ENCODE peak calls at places on chromosomes 3 and 15, in eight cellular contexts. One of them, this sample, is unnamed.

GRCh38 chr3:129316121-129317013 is 37.7 kb downstream of the HMCES start:
- DNase-seq in CD8-positive, alpha-beta memory T cell: peak
- DNase-seq in amniotic epithelial cell: peak
- DNase-seq in globus pallidus: peak
- DNase-seq in RCC 7860: peak
- DNase-seq in GM03348: peak
- DNase-seq in natural killer cell treated with Interleukin-12 subunit alpha and Interleukin-12 subunit beta and Interleukin-15 and Interleukin-18, amount 100 ng/mL, for 72 hours: peak
- DNase-seq in MV-4-11: peak
- DNase-seq in this sample: peak

GRCh38 chr3:65479967-65480366 is 558.8 kb downstream of the MAGI1 start:
- DNase-seq in CD8-positive, alpha-beta memory T cell: no peak
- DNase-seq in amniotic epithelial cell: peak
- DNase-seq in globus pallidus: no peak
- DNase-seq in RCC 7860: no peak
- DNase-seq in GM03348: no peak
- DNase-seq in natural killer cell treated with Interleukin-12 subunit alpha and Interleukin-12 subunit beta and Interleukin-15 and Interleukin-18, amount 100 ng/mL, for 72 hours: no peak
- DNase-seq in MV-4-11: no peak
- DNase-seq in this sample: peak

GRCh38 chr3:45080824-45081223 is 54.7 kb downstream of the CLEC3B start:
- DNase-seq in CD8-positive, alpha-beta memory T cell: no peak
- DNase-seq in amniotic epithelial cell: no peak
- DNase-seq in globus pallidus: no peak
- DNase-seq in RCC 7860: no peak
- DNase-seq in GM03348: no peak
- DNase-seq in natural killer cell treated with Interleukin-12 subunit alpha and Interleukin-12 subunit beta and Interleukin-15 and Interleukin-18, amount 100 ng/mL, for 72 hours: no peak
- DNase-seq in MV-4-11: no peak
- DNase-seq in this sample: no peak

GRCh38 chr3:45088543-45088942 is 57.6 kb downstream of the CDCP1 start:
- DNase-seq in CD8-positive, alpha-beta memory T cell: no peak
- DNase-seq in amniotic epithelial cell: no peak
- DNase-seq in globus pallidus: no peak
- DNase-seq in RCC 7860: no peak
- DNase-seq in GM03348: no peak
- DNase-seq in natural killer cell treated with Interleukin-12 subunit alpha and Interleukin-12 subunit beta and Interleukin-15 and Interleukin-18, amount 100 ng/mL, for 72 hours: no peak
- DNase-seq in MV-4-11: no peak
- DNase-seq in this sample: no peak

GRCh38 chr3:159855599-159856495 is 132.8 kb upstream of the IL12A start:
- DNase-seq in CD8-positive, alpha-beta memory T cell: no peak
- DNase-seq in amniotic epithelial cell: peak
- DNase-seq in globus pallidus: no peak
- DNase-seq in RCC 7860: no peak
- DNase-seq in GM03348: no peak
- DNase-seq in natural killer cell treated with Interleukin-12 subunit alpha and Interleukin-12 subunit beta and Interleukin-15 and Interleukin-18, amount 100 ng/mL, for 72 hours: no peak
- DNase-seq in MV-4-11: no peak
- DNase-seq in this sample: peak

GRCh38 chr15:100204211-100204610 is 137.6 kb downstream of the ADAMTS17 start:
- DNase-seq in CD8-positive, alpha-beta memory T cell: no peak
- DNase-seq in amniotic epithelial cell: no peak
- DNase-seq in globus pallidus: no peak
- DNase-seq in RCC 7860: no peak
- DNase-seq in GM03348: no peak
- DNase-seq in natural killer cell treated with Interleukin-12 subunit alpha and Interleukin-12 subunit beta and Interleukin-15 and Interleukin-18, amount 100 ng/mL, for 72 hours: no peak
- DNase-seq in MV-4-11: no peak
- DNase-seq in this sample: no peak

GRCh38 chr15:45102226-45102625 is 11.7 kb downstream of the DUOX2 start:
- DNase-seq in CD8-positive, alpha-beta memory T cell: no peak
- DNase-seq in amniotic epithelial cell: no peak
- DNase-seq in globus pallidus: no peak
- DNase-seq in RCC 7860: no peak
- DNase-seq in GM03348: no peak
- DNase-seq in natural killer cell treated with Interleukin-12 subunit alpha and Interleukin-12 subunit beta and Interleukin-15 and Interleukin-18, amount 100 ng/mL, for 72 hours: no peak
- DNase-seq in MV-4-11: no peak
- DNase-seq in this sample: no peak

GRCh38 chr3:22360977-22361376 is 610.0 kb upstream of the ZNF385D start:
- DNase-seq in CD8-positive, alpha-beta memory T cell: no peak
- DNase-seq in amniotic epithelial cell: no peak
- DNase-seq in globus pallidus: no peak
- DNase-seq in RCC 7860: no peak
- DNase-seq in GM03348: peak
- DNase-seq in natural killer cell treated with Interleukin-12 subunit alpha and Interleukin-12 subunit beta and Interleukin-15 and Interleukin-18, amount 100 ng/mL, for 72 hours: no peak
- DNase-seq in MV-4-11: no peak
- DNase-seq in this sample: peak

GRCh38 chr3:113247664-113248458 is 36.5 kb downstream of the BOC start:
- DNase-seq in CD8-positive, alpha-beta memory T cell: no peak
- DNase-seq in amniotic epithelial cell: no peak
- DNase-seq in globus pallidus: no peak
- DNase-seq in RCC 7860: no peak
- DNase-seq in GM03348: no peak
- DNase-seq in natural killer cell treated with Interleukin-12 subunit alpha and Interleukin-12 subunit beta and Interleukin-15 and Interleukin-18, amount 100 ng/mL, for 72 hours: no peak
- DNase-seq in MV-4-11: peak
- DNase-seq in this sample: peak

GRCh38 chr3:57065588-57065987 is 5.1 kb downstream of the SPATA12 start:
- DNase-seq in CD8-positive, alpha-beta memory T cell: no peak
- DNase-seq in amniotic epithelial cell: peak
- DNase-seq in globus pallidus: no peak
- DNase-seq in RCC 7860: peak
- DNase-seq in GM03348: no peak
- DNase-seq in natural killer cell treated with Interleukin-12 subunit alpha and Interleukin-12 subunit beta and Interleukin-15 and Interleukin-18, amount 100 ng/mL, for 72 hours: no peak
- DNase-seq in MV-4-11: no peak
- DNase-seq in this sample: no peak

GRCh38 chr3:9676780-9677179 is 26.9 kb upstream of the CPNE9 start:
- DNase-seq in CD8-positive, alpha-beta memory T cell: no peak
- DNase-seq in amniotic epithelial cell: no peak
- DNase-seq in globus pallidus: no peak
- DNase-seq in RCC 7860: peak
- DNase-seq in GM03348: no peak
- DNase-seq in natural killer cell treated with Interleukin-12 subunit alpha and Interleukin-12 subunit beta and Interleukin-15 and Interleukin-18, amount 100 ng/mL, for 72 hours: no peak
- DNase-seq in MV-4-11: no peak
- DNase-seq in this sample: no peak

GRCh38 chr3:181985386-181985785 is 273.7 kb downstream of the SOX2 start:
- DNase-seq in CD8-positive, alpha-beta memory T cell: no peak
- DNase-seq in amniotic epithelial cell: no peak
- DNase-seq in globus pallidus: no peak
- DNase-seq in RCC 7860: no peak
- DNase-seq in GM03348: no peak
- DNase-seq in natural killer cell treated with Interleukin-12 subunit alpha and Interleukin-12 subunit beta and Interleukin-15 and Interleukin-18, amount 100 ng/mL, for 72 hours: no peak
- DNase-seq in MV-4-11: no peak
- DNase-seq in this sample: no peak

GRCh38 chr3:52136513-52136912 is 17.7 kb downstream of the POC1A start:
- DNase-seq in CD8-positive, alpha-beta memory T cell: no peak
- DNase-seq in amniotic epithelial cell: no peak
- DNase-seq in globus pallidus: no peak
- DNase-seq in RCC 7860: no peak
- DNase-seq in GM03348: no peak
- DNase-seq in natural killer cell treated with Interleukin-12 subunit alpha and Interleukin-12 subunit beta and Interleukin-15 and Interleukin-18, amount 100 ng/mL, for 72 hours: no peak
- DNase-seq in MV-4-11: no peak
- DNase-seq in this sample: no peak

GRCh38 chr3:71865727-71866126 is 80.8 kb upstream of the PROK2 start:
- DNase-seq in CD8-positive, alpha-beta memory T cell: no peak
- DNase-seq in amniotic epithelial cell: no peak
- DNase-seq in globus pallidus: no peak
- DNase-seq in RCC 7860: no peak
- DNase-seq in GM03348: no peak
- DNase-seq in natural killer cell treated with Interleukin-12 subunit alpha and Interleukin-12 subunit beta and Interleukin-15 and Interleukin-18, amount 100 ng/mL, for 72 hours: no peak
- DNase-seq in MV-4-11: no peak
- DNase-seq in this sample: no peak